ENCODE peak calls at places on chromosomes 12 and 14, in five cellular contexts. N is tibial nerve, F is mucosa of descending colon, P is cardiac muscle cell, I is dorsolateral prefrontal cortex. U is an unnamed sample.

GRCh38 chr14:78683206-78683605 is 513.0 kb downstream of the NRXN3 start:
- DNase-seq in N (no peak), I (no peak), P (no peak), F (no peak), U (no peak)

GRCh38 chr12:14723763-14724162 is 27.4 kb upstream of the GUCY2C start:
- DNase-seq in N (no peak), P (peak; percentile 27), I (no peak), F (peak; percentile 81), U (peak; percentile 74)

GRCh38 chr12:130765186-130765659 is 49.1 kb upstream of the RIMBP2 start:
- DNase-seq in N (no peak), I (no peak), F (no peak), P (peak; percentile 14), U (peak; percentile 9)

GRCh38 chr12:116160883-116161458 is 116.5 kb downstream of the MED13L start:
- DNase-seq in F (no peak), P (no peak), N (no peak), I (no peak), U (no peak)

GRCh38 chr12:33304176-33304575 is 135.4 kb downstream of the SYT10 start:
- DNase-seq in I (no peak), P (no peak), N (no peak), F (no peak), U (no peak)

GRCh38 chr14:77064535-77065178 is 33.4 kb upstream of the CIPC start:
- DNase-seq in F (no peak), N (no peak), I (no peak), P (no peak), U (peak; percentile 16)

GRCh38 chr14:89067293-89067972 is 243.0 kb downstream of the TTC8 start:
- DNase-seq in P (no peak), N (no peak), I (no peak), F (no peak), U (no peak)

GRCh38 chr12:67415473-67415872 is 146.3 kb downstream of the CAND1 start:
- DNase-seq in F (no peak), P (peak; percentile 65), N (no peak), I (no peak), U (peak; percentile 71)

GRCh38 chr12:6937481-6938352 is 5.9 kb upstream of the RNU7-1 start:
- DNase-seq in P (peak; percentile 96), F (peak; percentile 92), N (peak; percentile 80), I (peak; percentile 96), U (peak; percentile 92)

GRCh38 chr12:65640489-65640901 is 183.8 kb upstream of the HMGA2 start:
- DNase-seq in I (no peak), P (no peak), F (no peak), N (no peak), U (peak; percentile 93)

GRCh38 chr14:50013198-50013918 is 103.0 kb downstream of the VCPKMT start:
- DNase-seq in P (no peak), I (no peak), F (no peak), N (no peak), U (no peak)

GRCh38 chr14:28308727-28309126 is 457.9 kb upstream of the FOXG1 start:
- DNase-seq in I (no peak), N (no peak), P (no peak), F (no peak), U (peak; percentile 81)

GRCh38 chr12:94026566-94026965 is 121.8 kb upstream of the PLXNC1 start:
- DNase-seq in F (no peak), P (no peak), I (no peak), N (no peak), U (no peak)

GRCh38 chr14:73761621-73762355 is 47.6 kb upstream of the PNMA1 start:
- DNase-seq in P (no peak), F (no peak), I (no peak), N (no peak), U (no peak)

GRCh38 chr14:51658441-51659173 is 6.9 kb downstream of the FRMD6 start:
- DNase-seq in P (no peak), I (no peak), F (no peak), N (no peak), U (no peak)

GRCh38 chr12:106602071-106602470 is 19.3 kb downstream of the RFX4 start:
- DNase-seq in F (no peak), I (no peak), P (no peak), N (no peak), U (no peak)

GRCh38 chr14:92637228-92637627 is 111.2 kb downstream of the LGMN start:
- DNase-seq in P (peak; percentile 43), F (no peak), N (no peak), I (no peak), U (no peak)

GRCh38 chr12:82414926-82415325 is 56.6 kb downstream of the METTL25 start:
- DNase-seq in I (no peak), F (no peak), N (no peak), P (no peak), U (no peak)

GRCh38 chr12:27463826-27464554 is 17.5 kb downstream of the SMCO2 start:
- DNase-seq in P (no peak), N (no peak), F (peak; percentile 31), I (no peak), U (peak; percentile 87)

GRCh38 chr14:66036598-66036997 is 449.6 kb upstream of the CCDC196 start:
- DNase-seq in F (no peak), P (no peak), N (no peak), I (no peak), U (peak; percentile 23)

GRCh38 chr14:35365130-35366047 is 39.2 kb downstream of the NFKBIA start:
- DNase-seq in P (no peak), F (peak; percentile 50), N (no peak), I (peak; percentile 84), U (peak; percentile 85)

GRCh38 chr12:114691810-114692557 is 8.0 kb upstream of the TBX3 start:
- DNase-seq in N (no peak), F (no peak), P (no peak), I (no peak), U (no peak)
- H3K4me3 ChIP-seq in N (peak overlapping the region; percentile 48), F (no peak overlapping the region), P (peak overlapping the region; percentile 28), I (peak overlapping the region; percentile 10), U (peak overlapping the region; percentile 69)

DNA sequence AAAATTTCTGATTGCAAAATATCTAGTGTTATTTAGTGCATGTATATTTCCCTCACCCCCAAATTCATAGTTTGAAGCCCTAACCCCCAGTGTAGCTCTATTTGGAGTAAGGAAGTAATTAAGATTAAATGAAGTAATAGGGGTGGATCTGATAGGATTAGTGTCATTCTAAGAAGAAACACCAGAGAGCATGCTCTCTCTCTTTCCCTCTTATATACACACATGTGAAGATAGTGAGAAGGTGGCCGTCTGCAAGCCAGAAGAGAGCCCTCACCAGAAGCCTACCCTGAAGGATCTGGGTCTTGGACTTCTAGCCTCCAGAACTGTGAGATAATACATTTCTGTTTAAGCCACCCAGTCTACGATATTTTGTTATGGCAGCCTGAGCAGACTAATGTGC is 120.3 kb downstream of the TMEM30B start:
- DNase-seq in P (no peak), I (no peak), N (no peak), F (no peak), U (no peak)
- TF ChIP-seq CTCF in P (no peak), I (no peak), N (no peak), F (no peak), U (no peak)

GRCh38 chr14:103715052-103716000 is at the start of the genes XRCC3 and ZFYVE21:
- DNase-seq in N (peak; percentile 100), P (peak; percentile 100), F (peak; percentile 100), I (peak; percentile 99), U (peak; percentile 99)

GRCh38 chr14:103716091-103716801 is 636 bp downstream of the ZFYVE21 start:
- DNase-seq in P (no peak), N (no peak), F (peak; percentile 58), I (no peak), U (peak; percentile 14)

GRCh38 chr14:103714063-103714724 is 1.1 kb downstream of the XRCC3 start:
- DNase-seq in F (no peak), P (no peak), N (no peak), I (no peak), U (no peak)

GRCh38 chr14:103718572-103718971 is 3.0 kb downstream of the ZFYVE21 start:
- DNase-seq in P (no peak), F (no peak), N (no peak), I (peak; percentile 79), U (peak; percentile 70)

GRCh38 chr14:103716899-103717411 is 1.3 kb downstream of the ZFYVE21 start:
- DNase-seq in P (no peak), N (no peak), F (no peak), I (no peak), U (no peak)
- H3K4me3 ChIP-seq in P (peak overlapping the region; percentile 93), N (peak overlapping the region; percentile 97), F (no peak overlapping the region), I (peak overlapping the region; percentile 78), U (peak overlapping the region; percentile 84)

DNA sequence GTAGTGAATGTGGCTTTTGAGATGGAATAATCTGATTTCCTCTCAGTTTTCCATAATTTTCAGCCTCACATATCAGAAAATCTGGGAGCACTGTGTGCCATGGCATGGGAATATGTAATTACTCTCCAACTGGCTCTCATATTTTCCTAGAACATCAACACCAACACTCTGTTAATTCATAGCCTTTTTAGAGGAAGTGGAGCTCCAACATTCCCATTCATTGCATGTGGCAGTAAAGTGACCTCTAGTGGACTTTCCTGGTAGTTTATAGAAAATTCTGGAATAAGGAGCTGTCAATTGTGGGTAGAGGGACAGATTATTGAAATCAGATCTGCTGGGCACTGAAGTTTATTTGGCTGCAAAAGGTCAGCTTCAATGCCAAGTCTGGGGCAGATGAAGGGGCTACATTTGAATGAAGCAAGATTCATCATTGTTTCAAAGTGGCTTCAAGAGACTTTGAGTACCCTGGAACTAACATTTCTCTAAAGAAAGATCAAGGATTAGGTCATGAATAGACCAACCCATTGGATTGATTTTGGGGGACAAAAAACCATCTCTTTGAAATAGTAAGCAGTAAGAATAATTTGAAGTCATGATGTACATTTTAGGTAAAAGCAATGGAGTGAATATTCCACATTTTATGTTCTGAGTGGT is 23.6 kb upstream of the USP44 start:
- DNase-seq in I (no peak), P (peak; percentile 62), N (no peak), F (no peak), U (peak; percentile 61)
- TF ChIP-seq CTCF in I (peak; percentile 47), P (peak; percentile 80), N (peak; percentile 72), F (peak; percentile 38), U (peak; percentile 81)

DNA sequence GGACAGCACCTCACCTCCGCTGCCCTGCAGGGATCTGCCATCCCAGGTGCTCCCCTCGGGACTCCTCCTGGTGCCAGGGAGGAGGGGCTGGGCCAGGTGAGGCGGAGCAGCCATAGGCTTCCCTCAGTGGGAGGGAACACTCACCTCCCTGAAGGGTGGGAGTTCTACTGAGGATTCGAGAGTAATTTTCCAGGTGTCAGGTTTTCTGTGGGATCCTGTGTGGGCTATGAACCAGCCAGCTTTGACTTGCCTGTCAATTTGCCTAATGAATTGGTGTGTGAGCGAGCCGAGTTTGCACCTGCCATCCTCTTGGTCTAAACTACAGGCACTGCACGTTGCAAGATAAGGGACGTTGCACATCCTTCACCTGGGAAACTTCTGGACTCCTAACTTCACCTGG is 50.3 kb downstream of the NOC4L start:
- DNase-seq in N (no peak), P (no peak), F (no peak), I (no peak), U (no peak)
- H3K4me3 ChIP-seq in N (no peak overlapping the region), P (no peak overlapping the region), F (no peak overlapping the region), I (no peak overlapping the region), U (no peak overlapping the region)

GRCh38 chr14:75427126-75427481 is 718 bp upstream of the JDP2 start:
- DNase-seq in I (peak; percentile 53), N (no peak), P (no peak), F (peak; percentile 38), U (no peak)

GRCh38 chr14:75426332-75427125 is 1.3 kb upstream of the JDP2 start:
- DNase-seq in N (no peak), I (no peak), P (no peak), F (no peak), U (no peak)

GRCh38 chr14:75429562-75429961 is 1.7 kb downstream of the JDP2 start:
- DNase-seq in P (no peak), F (no peak), N (no peak), I (no peak), U (no peak)

GRCh38 chr14:75428230-75429104 is 645 bp downstream of the JDP2 start:
- DNase-seq in N (no peak), I (peak; percentile 59), P (peak; percentile 20), F (peak; percentile 64), U (peak; percentile 20)

GRCh38 chr14:75427482-75428229 is at the start of gene JDP2:
- DNase-seq in F (peak; percentile 92), P (peak; percentile 85), N (peak; percentile 90), I (peak; percentile 85), U (peak; percentile 85)
- TF ChIP-seq CTCF in F (no peak), P (no peak), N (peak; percentile 4), I (no peak), U (no peak)